ENCODE peak calls at places on chromosomes 3 and 15, in nine cellular contexts. R, N, F, Q, B, O, P, K and G are unnamed samples.

GRCh38 chr3:138125548-138126221 is 6.5 kb downstream of the A4GNT start:
- DNase-seq in R (peak), N (no peak), F (peak), Q (no peak), B (no peak), O (no peak), P (peak), K (peak), G (no peak)

GRCh38 chr3:79086514-79086913 is 681.3 kb downstream of the ROBO1 start:
- DNase-seq in R (peak), N (peak), F (peak), Q (no peak), B (no peak), O (peak), P (peak), K (peak), G (peak)

GRCh38 chr15:59376735-59377134 is 4.1 kb upstream of the MYO1E start:
- DNase-seq in R (no peak), N (no peak), F (peak), Q (no peak), B (no peak), O (no peak), P (peak), K (peak), G (no peak)

GRCh38 chr3:104437891-104438290 is 928.8 kb upstream of the ALCAM start:
- DNase-seq in R (no peak), N (no peak), F (peak), Q (no peak), B (no peak), O (no peak), P (peak), K (peak), G (no peak)

GRCh38 chr3:127454968-127455367 is 135.6 kb downstream of the TPRA1 start:
- DNase-seq in R (no peak), N (no peak), F (no peak), Q (no peak), B (no peak), O (peak), P (no peak), K (no peak), G (no peak)

GRCh38 chr15:88832791-88833190 is 29.6 kb downstream of the ACAN start:
- DNase-seq in R (no peak), N (no peak), F (no peak), Q (no peak), B (no peak), O (no peak), P (no peak), K (no peak), G (no peak)

GRCh38 chr3:183188895-183189462 is 26.4 kb upstream of the LAMP3 start:
- DNase-seq in R (peak), N (no peak), F (peak), Q (no peak), B (no peak), O (no peak), P (peak), K (peak), G (no peak)

GRCh38 chr3:157477441-157477840 is 25.8 kb downstream of the VEPH1 start:
- DNase-seq in R (no peak), N (no peak), F (no peak), Q (no peak), B (no peak), O (no peak), P (no peak), K (no peak), G (no peak)

GRCh38 chr15:93068581-93069199 is 20.3 kb downstream of the RGMA start:
- DNase-seq in R (no peak), N (no peak), F (no peak), Q (no peak), B (no peak), O (no peak), P (no peak), K (no peak), G (no peak)

GRCh38 chr3:110307065-110307809 is 764.4 kb upstream of the NECTIN3 start:
- DNase-seq in R (no peak), N (peak), F (peak), Q (no peak), B (no peak), O (no peak), P (peak), K (peak), G (no peak)

GRCh38 chr3:129961142-129961541 is 13.4 kb upstream of the TRH start:
- DNase-seq in R (no peak), N (no peak), F (no peak), Q (no peak), B (no peak), O (no peak), P (peak), K (no peak), G (no peak)

GRCh38 chr3:46406786-46407611 is at the start of the genes CCR5AS and CCRL2:
- DNase-seq in R (peak), N (no peak), F (peak), Q (peak), B (peak), O (no peak), P (peak), K (peak), G (peak)

GRCh38 chr3:167710552-167710951 is 24.1 kb downstream of the PDCD10 start:
- DNase-seq in R (peak), N (no peak), F (no peak), Q (no peak), B (no peak), O (no peak), P (no peak), K (no peak), G (no peak)

GRCh38 chr15:40469776-40470390 is 901 bp upstream of the CHST14 start:
- DNase-seq in R (no peak), N (no peak), F (no peak), Q (no peak), B (no peak), O (no peak), P (no peak), K (peak), G (no peak)

GRCh38 chr3:54424283-54424682 is 301.9 kb downstream of the CACNA2D3 start:
- DNase-seq in R (no peak), N (no peak), F (no peak), Q (no peak), B (no peak), O (no peak), P (no peak), K (no peak), G (no peak)